ENCODE peak calls at places on chromosomes 13 and 19, in six cellular contexts. Y is non-pigmented ciliary epithelial cell, A is mucosa of descending colon, D is fibroblast of mammary gland, H is SHP77, X is Calu3. V is an unnamed sample.

GRCh38 chr19:6232567-6232966 is 47.2 kb downstream of the MLLT1 start:
- DNase-seq in D (peak), H (no peak), X (no peak), Y (no peak), A (no peak), V (peak)

GRCh38 chr13:113810640-113811039 is 51.6 kb downstream of the TMEM255B start:
- DNase-seq in A (no peak), D (no peak), Y (no peak), H (no peak), X (no peak), V (no peak)

GRCh38 chr19:7983286-7983950 is 22.0 kb downstream of the ELAVL1 start:
- DNase-seq in D (no peak), H (no peak), A (no peak), X (no peak), Y (no peak), V (peak)

GRCh38 chr19:1261863-1262686 is 7.1 kb upstream of the CIRBP start:
- DNase-seq in X (peak), D (peak), A (peak), H (no peak), Y (no peak), V (peak)

GRCh38 chr19:13181747-13182388 is 31.7 kb downstream of the IER2 start:
- DNase-seq in Y (no peak), H (peak), X (no peak), D (peak), A (peak), V (peak)

GRCh38 chr13:80244574-80244973 is 96.4 kb downstream of the SPRY2 start:
- DNase-seq in X (no peak), H (no peak), A (no peak), Y (no peak), D (no peak), V (no peak)

GRCh38 chr13:91346848-91347211 is 657 bp upstream of the MIR17HG start:
- DNase-seq in A (no peak), H (peak), D (no peak), X (no peak), Y (no peak), V (no peak)

GRCh38 chr13:112343591-112343990 is 32.6 kb upstream of the SPACA7 start:
- DNase-seq in A (no peak), Y (no peak), H (no peak), X (no peak), D (no peak), V (no peak)

GRCh38 chr19:48329167-48329891 is 4.0 kb downstream of the EMP3 start:
- DNase-seq in D (peak), A (no peak), H (peak), Y (no peak), X (peak), V (no peak)

GRCh38 chr19:47693489-47693888 is 19.7 kb upstream of the EHD2 start:
- DNase-seq in D (no peak), X (no peak), H (no peak), A (no peak), Y (no peak), V (no peak)

GRCh38 chr13:52845334-52845761 is 3.1 kb downstream of the PCDH8 start:
- DNase-seq in H (no peak), X (no peak), D (no peak), Y (no peak), A (peak), V (no peak)

V was measured in aorta.